ENCODE peak calls at places on chromosome 1, in six cellular contexts. C, A, G, U, Q and N are unnamed samples.

GRCh38 chr1:196180847-196181593 is 427.2 kb downstream of the KCNT2 start:
- DNase-seq in U (peak), Q (no peak), G (peak), C (no peak), A (no peak), N (no peak)

GRCh38 chr1:42429623-42430022 is 26.2 kb downstream of the ZMYND12 start:
- DNase-seq in G (no peak), Q (no peak), C (no peak), A (no peak), U (no peak), N (no peak)

GRCh38 chr1:202966006-202966904 is 802 bp downstream of the CYB5R1 start:
- DNase-seq in C (no peak), U (peak), A (no peak), G (no peak), Q (no peak), N (no peak)

GRCh38 chr1:164726235-164726634 is 167.3 kb downstream of the PBX1 start:
- DNase-seq in Q (no peak), A (no peak), U (no peak), G (peak), C (no peak), N (no peak)

GRCh38 chr1:186155594-186155993 is 219.5 kb downstream of the TPR start:
- DNase-seq in Q (no peak), G (peak), C (peak), U (peak), A (no peak), N (no peak)

GRCh38 chr1:109535971-109536491 is 3.6 kb upstream of the GPR61 start:
- DNase-seq in Q (no peak), U (peak), C (peak), G (no peak), A (no peak), N (no peak)

GRCh38 chr1:205939690-205940330 is 3.4 kb downstream of the SLC26A9 start:
- DNase-seq in Q (no peak), U (no peak), C (peak), G (no peak), A (no peak), N (no peak)

GRCh38 chr1:224579526-224579925 is 36.6 kb upstream of the CNIH3 start:
- DNase-seq in C (no peak), U (peak), Q (no peak), A (no peak), G (peak), N (no peak)

GRCh38 chr1:89198500-89199072 is at the start of gene GBP4:
- DNase-seq in C (no peak), U (no peak), A (peak), Q (peak), G (peak), N (peak)

GRCh38 chr1:110148961-110149360 is 1.3 kb upstream of the SLC6A17 start:
- DNase-seq in G (no peak), C (peak), Q (no peak), A (no peak), U (no peak), N (no peak)

GRCh38 chr1:59574085-59574484 is 240.7 kb upstream of the HOOK1 start:
- DNase-seq in A (no peak), C (no peak), G (peak), U (peak), Q (no peak), N (no peak)

GRCh38 chr1:194990483-194990882 is 1617.8 kb downstream of the KCNT2 start:
- DNase-seq in C (no peak), G (no peak), U (no peak), A (no peak), Q (no peak), N (no peak)

GRCh38 chr1:110477041-110477440 is 26.1 kb downstream of the PROK1 start:
- DNase-seq in A (no peak), U (no peak), Q (no peak), C (no peak), G (peak), N (no peak)

GRCh38 chr1:160981584-160982411 is 27.2 kb upstream of the ITLN2 start:
- DNase-seq in U (no peak), Q (no peak), C (peak), A (no peak), G (no peak), N (no peak)

GRCh38 chr1:177615251-177615650 is 354.6 kb downstream of the SEC16B start:
- DNase-seq in G (peak), C (no peak), Q (no peak), U (no peak), A (no peak), N (no peak)

GRCh38 chr1:60564196-60564595 is 490.6 kb upstream of the C1orf87 start:
- DNase-seq in A (no peak), U (no peak), G (no peak), Q (no peak), C (no peak), N (no peak)

GRCh38 chr1:200912737-200913407 is 18.2 kb downstream of the INAVA start:
- DNase-seq in G (no peak), A (no peak), U (no peak), C (no peak), Q (no peak), N (peak)

GRCh38 chr1:109395602-109396512 is 1.9 kb downstream of the SORT1 start:
- DNase-seq in A (no peak), C (peak), U (peak), Q (no peak), G (peak), N (peak)

GRCh38 chr1:32798191-32798590 is 19.0 kb downstream of the YARS1 start:
- DNase-seq in A (no peak), U (no peak), Q (no peak), C (no peak), G (peak), N (no peak)

GRCh38 chr1:80629304-80629837 is 1171.4 kb upstream of the ADGRL2 start:
- DNase-seq in A (no peak), U (no peak), C (no peak), G (no peak), Q (no peak), N (no peak)

GRCh38 chr1:39632491-39633417 is 6.7 kb downstream of the HEYL start:
- DNase-seq in U (peak), C (peak), Q (no peak), G (peak), A (no peak), N (peak)

GRCh38 chr1:180609643-180610555 is 21.9 kb upstream of the XPR1 start:
- DNase-seq in C (no peak), G (no peak), A (peak), U (no peak), Q (no peak), N (no peak)

GRCh38 chr1:168319691-168320090 is 39.0 kb downstream of the TBX19 start:
- DNase-seq in A (no peak), G (no peak), U (peak), Q (no peak), C (peak), N (no peak)

DNA sequence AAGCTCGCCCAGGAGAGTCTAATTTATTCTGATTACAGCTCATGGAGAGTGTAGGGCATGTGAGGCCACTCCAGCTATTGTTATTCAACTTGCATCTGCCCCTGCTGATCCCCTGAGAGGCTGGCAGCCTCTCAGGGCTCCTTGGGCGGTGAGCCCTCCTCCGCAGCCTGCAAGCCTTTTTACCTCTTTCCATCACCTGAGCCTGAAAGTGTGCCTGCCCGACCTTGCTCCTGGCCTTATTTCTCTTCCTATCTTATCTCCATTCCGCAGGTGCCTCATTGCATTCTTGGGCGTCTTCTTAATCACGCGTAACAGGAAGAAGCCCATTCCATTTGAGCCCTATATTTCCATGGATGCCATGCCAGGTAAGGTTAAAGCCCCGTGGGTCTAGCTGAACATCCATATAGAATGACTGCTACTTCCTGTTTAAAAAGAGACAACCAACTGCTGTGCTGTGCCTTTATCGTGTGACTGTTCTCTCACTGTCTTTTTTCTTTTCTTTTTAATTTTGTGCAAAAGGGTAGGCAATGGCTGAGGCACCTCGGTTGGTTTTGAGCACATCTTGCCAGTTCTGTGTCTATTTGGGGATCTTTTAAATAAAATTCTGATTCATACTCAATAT is 38.8 kb upstream of the RCAN3 start:
- DNase-seq in Q (no peak), G (no peak), A (no peak), U (no peak), C (peak), N (no peak)
- H3K4me3 ChIP-seq in Q (no peak), G (no peak), A (no peak), U (no peak), C (no peak), N (no peak)

GRCh38 chr1:229895605-229896004 is 171.4 kb upstream of the GALNT2 start:
- DNase-seq in U (no peak), G (no peak), A (no peak), Q (no peak), C (no peak), N (no peak)
- H3K4me3 ChIP-seq in U (no peak), G (no peak), A (no peak), Q (no peak), C (no peak), N (no peak)

GRCh38 chr1:217275617-217276398 is 355.1 kb downstream of the GPATCH2 start:
- DNase-seq in A (no peak), Q (no peak), C (no peak), U (no peak), G (peak), N (no peak)
- H3K4me3 ChIP-seq in A (no peak), Q (no peak), C (no peak), U (no peak), G (no peak), N (no peak)

GRCh38 chr1:95221306-95221705 is 12.7 kb upstream of the RWDD3 start:
- DNase-seq in Q (no peak), U (no peak), G (no peak), C (no peak), A (no peak), N (no peak)
- H3K4me3 ChIP-seq in Q (no peak), U (no peak), G (no peak), C (no peak), A (no peak), N (no peak)

GRCh38 chr1:234720709-234721436 is 110.9 kb upstream of the IRF2BP2 start:
- DNase-seq in C (no peak), Q (no peak), A (no peak), U (no peak), G (no peak), N (no peak)

GRCh38 chr1:234721476-234722266 is 111.7 kb upstream of the IRF2BP2 start:
- DNase-seq in A (peak), C (no peak), Q (no peak), U (no peak), G (peak), N (peak)

GRCh38 chr1:234722267-234722704 is 112.3 kb upstream of the IRF2BP2 start:
- DNase-seq in A (no peak), C (no peak), G (no peak), U (peak), Q (no peak), N (no peak)

GRCh38 chr1:234724517-234725176 is 114.7 kb upstream of the IRF2BP2 start:
- DNase-seq in G (no peak), C (peak), U (no peak), A (no peak), Q (peak), N (peak)

GRCh38 chr1:234722904-234723588 is 113.1 kb upstream of the IRF2BP2 start:
- DNase-seq in C (no peak), A (peak), U (no peak), G (peak), Q (peak), N (peak)
- H3K4me3 ChIP-seq in C (no peak), A (peak), U (peak), G (no peak), Q (peak), N (no peak)

GRCh38 chr1:51281807-51282206 is 45.7 kb downstream of the RNF11 start:
- DNase-seq in A (no peak), U (no peak), Q (no peak), G (no peak), C (no peak), N (no peak)

GRCh38 chr1:51280321-51281096 is 44.4 kb downstream of the RNF11 start:
- DNase-seq in C (no peak), G (no peak), U (no peak), Q (no peak), A (no peak), N (no peak)

GRCh38 chr1:51283977-51284376 is 46.4 kb downstream of the TTC39A start:
- DNase-seq in U (no peak), G (no peak), A (no peak), Q (no peak), C (no peak), N (no peak)

GRCh38 chr1:51284487-51284954 is 45.8 kb downstream of the TTC39A start:
- DNase-seq in C (peak), Q (no peak), G (no peak), A (no peak), U (peak), N (peak)

GRCh38 chr1:51282605-51283004 is 46.5 kb downstream of the RNF11 start:
- DNase-seq in G (no peak), Q (no peak), C (no peak), U (no peak), A (no peak), N (no peak)
- H3K4me3 ChIP-seq in G (no peak), Q (no peak), C (no peak), U (no peak), A (no peak), N (no peak)

GRCh38 chr1:162633327-162633762 is 1.1 kb downstream of the DDR2 start:
- DNase-seq in A (no peak), Q (no peak), C (no peak), U (peak), G (peak), N (no peak)

GRCh38 chr1:162631546-162632233 is 574 bp upstream of the DDR2 start:
- DNase-seq in Q (no peak), G (peak), U (peak), A (peak), C (no peak), N (no peak)

GRCh38 chr1:162632234-162632666 is at the start of gene DDR2:
- DNase-seq in U (peak), G (peak), A (peak), Q (peak), C (no peak), N (peak)

GRCh38 chr1:162635418-162635817 is 3.2 kb downstream of the DDR2 start:
- DNase-seq in G (no peak), Q (no peak), C (no peak), U (no peak), A (no peak), N (no peak)

GRCh38 chr1:162632743-162633326 is 571 bp downstream of the DDR2 start:
- DNase-seq in G (peak), A (no peak), U (peak), C (no peak), Q (no peak), N (no peak)
- H3K4me3 ChIP-seq in G (peak), A (peak), U (peak), C (no peak), Q (peak), N (peak)

GRCh38 chr1:212291505-212292134 is 6.4 kb downstream of the PPP2R5A start:
- DNase-seq in Q (no peak), U (peak), C (peak), G (peak), A (no peak), N (no peak)
- H3K4me3 ChIP-seq in Q (no peak), U (no peak), C (no peak), G (no peak), A (no peak), N (no peak)